ENCODE peak calls at places on chromosomes 3 and 15, in five cellular contexts. One of them, this sample, is unnamed. For H3K4me1, the result is how much of the 10 kb centered on the place peaks cover.

GRCh38 chr15:36882487-36883108 is 217.8 kb downstream of the MEIS2 start:
- DNase-seq in neural progenitor cell: peak
- DNase-seq in psoas muscle: no peak
- DNase-seq in thoracic aorta: no peak
- DNase-seq in CD8-positive, alpha-beta T cell: no peak
- DNase-seq in this sample: peak

GRCh38 chr15:88401972-88402656 is 65.1 kb downstream of the MRPL46 start:
- DNase-seq in CD8-positive, alpha-beta T cell: no peak
- DNase-seq in psoas muscle: no peak
- DNase-seq in neural progenitor cell: peak
- DNase-seq in thoracic aorta: no peak
- DNase-seq in this sample: no peak

GRCh38 chr3:105448338-105448982 is 81.8 kb downstream of the ALCAM start:
- DNase-seq in thoracic aorta: no peak
- DNase-seq in neural progenitor cell: peak
- DNase-seq in psoas muscle: no peak
- DNase-seq in CD8-positive, alpha-beta T cell: no peak
- DNase-seq in this sample: peak

GRCh38 chr15:42591238-42591936 is 16.0 kb downstream of the STARD9 start:
- DNase-seq in psoas muscle: no peak
- DNase-seq in neural progenitor cell: no peak
- DNase-seq in CD8-positive, alpha-beta T cell: no peak
- DNase-seq in thoracic aorta: no peak
- DNase-seq in this sample: peak

GRCh38 chr15:59501531-59502113 is 63.6 kb downstream of the FAM81A start:
- DNase-seq in thoracic aorta: no peak
- DNase-seq in neural progenitor cell: peak
- DNase-seq in psoas muscle: no peak
- DNase-seq in CD8-positive, alpha-beta T cell: no peak
- DNase-seq in this sample: peak

GRCh38 chr3:175260145-175260794 is 401.1 kb downstream of the NAALADL2 start:
- DNase-seq in thoracic aorta: no peak
- DNase-seq in CD8-positive, alpha-beta T cell: no peak
- DNase-seq in psoas muscle: no peak
- DNase-seq in neural progenitor cell: no peak
- DNase-seq in this sample: peak

GRCh38 chr3:139774570-139775302 is 97.0 kb upstream of the NMNAT3 start:
- DNase-seq in thoracic aorta: no peak
- DNase-seq in CD8-positive, alpha-beta T cell: no peak
- DNase-seq in neural progenitor cell: peak
- DNase-seq in psoas muscle: peak
- DNase-seq in this sample: peak

GRCh38 chr3:42250761-42251160 is 15.2 kb downstream of the CCK start:
- DNase-seq in psoas muscle: no peak
- DNase-seq in CD8-positive, alpha-beta T cell: no peak
- DNase-seq in neural progenitor cell: no peak
- DNase-seq in thoracic aorta: no peak
- DNase-seq in this sample: no peak

GRCh38 chr3:195094211-195094921 is 176.6 kb downstream of the XXYLT1 start:
- DNase-seq in thoracic aorta: no peak
- DNase-seq in CD8-positive, alpha-beta T cell: no peak
- DNase-seq in psoas muscle: peak
- DNase-seq in neural progenitor cell: no peak
- DNase-seq in this sample: no peak

GRCh38 chr3:142958707-142959106 is 4.8 kb downstream of the PAQR9 start:
- DNase-seq in psoas muscle: peak
- DNase-seq in neural progenitor cell: no peak
- DNase-seq in thoracic aorta: no peak
- DNase-seq in CD8-positive, alpha-beta T cell: no peak
- DNase-seq in this sample: peak

GRCh38 chr3:107425033-107425432 is 47.8 kb downstream of the CCDC54 start:
- DNase-seq in psoas muscle: no peak
- DNase-seq in CD8-positive, alpha-beta T cell: no peak
- DNase-seq in neural progenitor cell: no peak
- DNase-seq in thoracic aorta: no peak
- DNase-seq in this sample: no peak

GRCh38 chr15:88904257-88904807 is 8.8 kb downstream of the MFGE8 start:
- DNase-seq in psoas muscle: no peak
- DNase-seq in thoracic aorta: no peak
- DNase-seq in neural progenitor cell: no peak
- DNase-seq in CD8-positive, alpha-beta T cell: no peak
- DNase-seq in this sample: no peak

GRCh38 chr15:56249080-56249479 is 5.4 kb upstream of the RFX7 start:
- DNase-seq in CD8-positive, alpha-beta T cell: no peak
- DNase-seq in thoracic aorta: no peak
- DNase-seq in psoas muscle: no peak
- DNase-seq in neural progenitor cell: peak
- DNase-seq in this sample: peak

GRCh38 chr3:112568642-112569041 is 6.8 kb downstream of the SLC35A5 start:
- DNase-seq in CD8-positive, alpha-beta T cell: no peak
- DNase-seq in thoracic aorta: no peak
- DNase-seq in psoas muscle: no peak
- DNase-seq in neural progenitor cell: no peak
- DNase-seq in this sample: peak

GRCh38 chr15:57345584-57345983 is 30.7 kb upstream of the CGNL1 start:
- DNase-seq in CD8-positive, alpha-beta T cell: no peak
- DNase-seq in neural progenitor cell: peak
- DNase-seq in thoracic aorta: no peak
- DNase-seq in psoas muscle: no peak
- DNase-seq in this sample: no peak
- TF ChIP-seq CTCF in CD8-positive, alpha-beta T cell: no peak
- TF ChIP-seq CTCF in neural progenitor cell: peak
- TF ChIP-seq CTCF in thoracic aorta: no peak
- TF ChIP-seq CTCF in psoas muscle: no peak
- TF ChIP-seq CTCF in this sample: peak

GRCh38 chr3:158205994-158206393 is 96.1 kb downstream of the RSRC1 start:
- DNase-seq in CD8-positive, alpha-beta T cell: no peak
- DNase-seq in thoracic aorta: no peak
- DNase-seq in neural progenitor cell: no peak
- DNase-seq in psoas muscle: no peak
- DNase-seq in this sample: peak

GRCh38 chr3:158205324-158205723 is 95.4 kb downstream of the RSRC1 start:
- DNase-seq in neural progenitor cell: no peak
- DNase-seq in thoracic aorta: no peak
- DNase-seq in CD8-positive, alpha-beta T cell: no peak
- DNase-seq in psoas muscle: no peak
- DNase-seq in this sample: no peak

DNA sequence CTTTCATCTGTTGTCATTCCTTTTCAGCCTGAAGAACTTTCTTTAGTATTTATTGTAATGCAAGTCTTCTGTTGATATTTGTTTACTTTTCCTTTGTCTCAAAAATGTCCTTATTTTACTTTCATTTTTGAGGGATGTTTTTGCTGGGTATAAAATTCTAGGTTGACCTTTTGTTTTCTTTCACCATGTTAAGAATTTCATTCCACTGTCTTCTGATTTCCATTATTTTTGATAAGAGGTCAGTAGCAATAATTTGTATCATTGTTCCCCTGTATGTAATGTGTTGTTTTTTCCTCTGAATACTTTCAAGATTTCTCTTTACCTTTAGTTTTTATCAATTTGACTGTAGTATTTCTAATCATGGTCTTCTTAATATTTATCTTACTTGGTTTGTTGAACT is 91.1 kb downstream of the RSRC1 start:
- DNase-seq in neural progenitor cell: no peak
- DNase-seq in CD8-positive, alpha-beta T cell: no peak
- DNase-seq in psoas muscle: no peak
- DNase-seq in thoracic aorta: no peak
- DNase-seq in this sample: no peak
- H3K4me1 ChIP-seq in neural progenitor cell: under half
- H3K4me1 ChIP-seq in CD8-positive, alpha-beta T cell: under half
- H3K4me1 ChIP-seq in psoas muscle: under half
- H3K4me1 ChIP-seq in thoracic aorta: under half
- H3K4me1 ChIP-seq in this sample: under half

DNA sequence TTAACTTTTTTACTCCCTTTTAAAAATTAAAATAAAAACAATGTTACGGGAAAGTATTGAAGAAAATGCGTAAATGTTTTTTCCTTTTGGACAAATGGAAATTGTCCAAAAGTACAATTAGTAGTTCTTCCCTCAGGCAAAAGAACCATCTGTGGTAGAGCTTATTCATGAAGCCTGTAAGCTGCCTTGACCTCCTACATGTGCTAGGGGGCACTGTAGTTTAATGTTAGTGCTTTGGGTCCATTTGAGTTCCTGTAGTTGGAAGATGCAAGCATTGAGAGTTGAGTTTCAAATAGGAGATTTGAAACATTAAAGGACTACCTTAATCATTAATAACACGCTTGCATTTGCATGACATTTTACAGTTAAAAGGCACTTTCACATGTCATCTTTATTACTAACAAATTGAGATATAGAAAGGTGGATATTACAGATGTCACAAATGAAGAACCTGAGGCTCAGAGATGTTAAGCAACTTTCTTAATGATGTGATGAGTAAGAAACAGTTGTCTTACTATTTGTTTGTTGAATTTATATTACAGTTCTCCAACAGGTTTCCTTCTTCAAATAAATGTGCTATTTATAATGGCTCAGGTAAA is 1.8 kb upstream of the ZNF385D start:
- DNase-seq in neural progenitor cell: peak
- DNase-seq in CD8-positive, alpha-beta T cell: no peak
- DNase-seq in psoas muscle: no peak
- DNase-seq in thoracic aorta: no peak
- DNase-seq in this sample: peak
- TF ChIP-seq CTCF in neural progenitor cell: peak
- TF ChIP-seq CTCF in CD8-positive, alpha-beta T cell: no peak
- TF ChIP-seq CTCF in psoas muscle: peak
- TF ChIP-seq CTCF in thoracic aorta: peak
- TF ChIP-seq CTCF in this sample: peak

GRCh38 chr15:67121725-67122600 is 56.6 kb downstream of the SMAD3 start:
- DNase-seq in CD8-positive, alpha-beta T cell: no peak
- DNase-seq in psoas muscle: no peak
- DNase-seq in thoracic aorta: no peak
- DNase-seq in neural progenitor cell: no peak
- DNase-seq in this sample: no peak
- H3K4me1 ChIP-seq in CD8-positive, alpha-beta T cell: under half
- H3K4me1 ChIP-seq in psoas muscle: half or more
- H3K4me1 ChIP-seq in thoracic aorta: half or more
- H3K4me1 ChIP-seq in neural progenitor cell: under half
- H3K4me1 ChIP-seq in this sample: half or more

GRCh38 chr15:77568960-77569646 is 63.6 kb downstream of the LINGO1 start:
- DNase-seq in psoas muscle: no peak
- DNase-seq in neural progenitor cell: no peak
- DNase-seq in CD8-positive, alpha-beta T cell: no peak
- DNase-seq in thoracic aorta: no peak
- DNase-seq in this sample: peak
- TF ChIP-seq CTCF in psoas muscle: no peak
- TF ChIP-seq CTCF in neural progenitor cell: no peak
- TF ChIP-seq CTCF in CD8-positive, alpha-beta T cell: no peak
- TF ChIP-seq CTCF in thoracic aorta: no peak
- TF ChIP-seq CTCF in this sample: no peak

GRCh38 chr3:157129782-157130137 is 30.2 kb downstream of the CCNL1 start:
- DNase-seq in psoas muscle: no peak
- DNase-seq in CD8-positive, alpha-beta T cell: no peak
- DNase-seq in neural progenitor cell: peak
- DNase-seq in thoracic aorta: no peak
- DNase-seq in this sample: peak

GRCh38 chr3:157127831-157128767 is 31.8 kb downstream of the CCNL1 start:
- DNase-seq in thoracic aorta: peak
- DNase-seq in psoas muscle: peak
- DNase-seq in CD8-positive, alpha-beta T cell: peak
- DNase-seq in neural progenitor cell: no peak
- DNase-seq in this sample: peak

GRCh38 chr3:157127268-157127667 is 32.7 kb downstream of the CCNL1 start:
- DNase-seq in neural progenitor cell: no peak
- DNase-seq in CD8-positive, alpha-beta T cell: no peak
- DNase-seq in psoas muscle: no peak
- DNase-seq in thoracic aorta: no peak
- DNase-seq in this sample: peak

GRCh38 chr3:157130138-157130880 is 29.6 kb downstream of the CCNL1 start:
- DNase-seq in CD8-positive, alpha-beta T cell: peak
- DNase-seq in thoracic aorta: no peak
- DNase-seq in psoas muscle: peak
- DNase-seq in neural progenitor cell: peak
- DNase-seq in this sample: peak

DNA sequence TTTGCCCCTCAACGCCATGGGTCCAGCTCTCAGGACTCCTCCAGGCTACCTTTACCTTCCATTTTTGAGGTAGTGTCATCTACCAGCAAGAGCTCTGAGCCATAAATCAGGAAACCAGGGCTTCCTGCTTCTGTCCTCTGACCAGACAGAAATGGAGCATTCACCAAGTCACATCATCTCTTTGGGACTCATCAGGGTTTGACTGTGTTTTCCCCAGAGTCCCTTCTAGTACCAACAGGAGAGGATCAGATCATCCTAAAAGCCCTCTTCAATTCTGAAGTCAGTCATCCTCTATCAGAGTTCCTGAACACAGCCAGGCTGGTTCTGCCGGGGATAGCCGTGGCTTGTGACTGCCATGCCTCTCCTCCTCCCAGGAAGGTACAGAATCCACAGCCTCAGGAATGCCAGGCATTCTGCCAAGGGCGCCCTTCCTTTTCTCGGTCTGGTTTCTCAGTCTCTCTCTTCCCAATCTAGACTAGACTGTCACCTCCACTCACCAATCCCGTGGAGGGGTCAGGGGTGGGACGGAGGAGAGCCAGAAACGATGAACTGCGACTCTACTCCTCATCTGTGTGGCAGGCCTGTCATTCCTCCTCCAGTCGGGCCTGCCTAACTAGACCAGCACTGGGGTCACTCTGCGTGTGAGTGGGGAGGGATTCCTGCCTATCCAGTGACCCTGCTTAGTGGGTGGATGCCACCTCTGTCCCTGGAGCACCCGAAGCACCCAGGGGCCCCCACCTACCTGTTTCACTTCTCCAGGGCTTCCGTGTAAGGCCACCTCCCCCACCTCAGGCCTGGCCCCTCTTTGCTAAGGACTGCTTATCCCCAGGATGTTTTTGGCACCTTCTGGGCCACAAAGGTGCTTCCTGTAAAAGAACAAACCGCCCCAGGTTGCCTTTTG is 30.9 kb downstream of the CCNL1 start:
- DNase-seq in CD8-positive, alpha-beta T cell: peak
- DNase-seq in neural progenitor cell: peak
- DNase-seq in thoracic aorta: no peak
- DNase-seq in psoas muscle: no peak
- DNase-seq in this sample: peak
- H3K4me1 ChIP-seq in CD8-positive, alpha-beta T cell: under half
- H3K4me1 ChIP-seq in neural progenitor cell: under half
- H3K4me1 ChIP-seq in thoracic aorta: under half
- H3K4me1 ChIP-seq in psoas muscle: under half
- H3K4me1 ChIP-seq in this sample: under half

DNA sequence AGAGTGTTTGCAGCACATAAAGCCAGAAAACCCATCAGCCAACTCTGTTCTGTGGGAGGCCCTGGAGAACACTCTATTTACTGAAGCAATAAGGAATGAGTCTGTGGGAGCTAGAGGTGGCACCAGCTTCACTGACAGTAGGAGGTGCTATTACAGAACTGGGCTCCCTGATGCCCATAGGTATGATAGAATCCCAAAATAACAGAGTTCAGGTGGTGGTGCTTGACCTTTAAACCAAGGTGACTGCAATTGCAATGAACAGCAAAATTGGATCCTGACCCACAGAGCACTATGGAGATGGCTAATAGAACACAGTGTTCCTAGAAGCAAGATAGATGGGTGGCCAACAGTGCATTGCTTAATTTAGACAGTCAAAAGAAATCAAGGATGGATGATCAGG is 95.4 kb upstream of the RNU6-1 start:
- DNase-seq in CD8-positive, alpha-beta T cell: no peak
- DNase-seq in neural progenitor cell: no peak
- DNase-seq in thoracic aorta: no peak
- DNase-seq in psoas muscle: no peak
- DNase-seq in this sample: no peak
- TF ChIP-seq CTCF in CD8-positive, alpha-beta T cell: no peak
- TF ChIP-seq CTCF in neural progenitor cell: no peak
- TF ChIP-seq CTCF in thoracic aorta: no peak
- TF ChIP-seq CTCF in psoas muscle: no peak
- TF ChIP-seq CTCF in this sample: no peak

This sample was measured in fibroblast of lung.